ENCODE peak calls at places on chromosomes 4 and X, in four cellular contexts. B is IMR-90, A is K562, E is right lobe of liver. N is an unnamed sample.

GRCh38 chr4:144355809-144356757 is 215.6 kb upstream of the GYPA start:
- DNase-seq in B (peak; percentile 78), A (no peak), E (no peak), N (no peak)

GRCh38 chrX:16838202-16839066 is 31.7 kb downstream of the RBBP7 start:
- DNase-seq in E (peak; percentile 72), A (no peak), B (peak; percentile 80), N (no peak)

GRCh38 chrX:152926923-152927322 is 29.1 kb downstream of the ZNF185 start:
- DNase-seq in B (peak; percentile 10), A (no peak), E (no peak), N (no peak)

GRCh38 chr4:52198356-52198755 is 147.3 kb downstream of the SPATA18 start:
- DNase-seq in E (no peak), B (no peak), A (no peak), N (no peak)

GRCh38 chrX:39603291-39603690 is 494.5 kb downstream of the BCOR start:
- DNase-seq in E (no peak), A (no peak), B (no peak), N (no peak)

GRCh38 chrX:34275710-34276109 is 143.6 kb upstream of the FAM47A start:
- DNase-seq in E (no peak), A (no peak), B (no peak), N (no peak)

GRCh38 chrX:11380187-11380586 is 87.0 kb downstream of the AMELX start:
- DNase-seq in B (no peak), A (no peak), E (no peak), N (no peak)

GRCh38 chrX:129760155-129760554 is 19.6 kb upstream of the SASH3 start:
- DNase-seq in A (no peak), E (no peak), B (no peak), N (no peak)

GRCh38 chr4:38223306-38223705 is 263.1 kb downstream of the PTTG2 start:
- DNase-seq in B (no peak), A (no peak), E (no peak), N (no peak)

GRCh38 chr4:74805601-74806000 is 11.3 kb upstream of the BTC start:
- DNase-seq in E (no peak), A (no peak), B (peak; percentile 66), N (no peak)

GRCh38 chrX:11375614-11376119 is 82.5 kb downstream of the AMELX start:
- DNase-seq in E (no peak), B (no peak), A (peak; percentile 45), N (no peak)

GRCh38 chrX:47751670-47752069 is 85.0 kb upstream of the ZNF81 start:
- DNase-seq in B (no peak), A (peak; percentile 27), E (peak; percentile 46), N (no peak)

GRCh38 chr4:77849278-77849965 is 13.2 kb upstream of the MRPL1 start:
- DNase-seq in B (no peak), E (no peak), A (no peak), N (no peak)

GRCh38 chrX:42276982-42277690 is 353.8 kb upstream of the CASK start:
- DNase-seq in A (no peak), E (no peak), B (no peak), N (no peak)

DNA sequence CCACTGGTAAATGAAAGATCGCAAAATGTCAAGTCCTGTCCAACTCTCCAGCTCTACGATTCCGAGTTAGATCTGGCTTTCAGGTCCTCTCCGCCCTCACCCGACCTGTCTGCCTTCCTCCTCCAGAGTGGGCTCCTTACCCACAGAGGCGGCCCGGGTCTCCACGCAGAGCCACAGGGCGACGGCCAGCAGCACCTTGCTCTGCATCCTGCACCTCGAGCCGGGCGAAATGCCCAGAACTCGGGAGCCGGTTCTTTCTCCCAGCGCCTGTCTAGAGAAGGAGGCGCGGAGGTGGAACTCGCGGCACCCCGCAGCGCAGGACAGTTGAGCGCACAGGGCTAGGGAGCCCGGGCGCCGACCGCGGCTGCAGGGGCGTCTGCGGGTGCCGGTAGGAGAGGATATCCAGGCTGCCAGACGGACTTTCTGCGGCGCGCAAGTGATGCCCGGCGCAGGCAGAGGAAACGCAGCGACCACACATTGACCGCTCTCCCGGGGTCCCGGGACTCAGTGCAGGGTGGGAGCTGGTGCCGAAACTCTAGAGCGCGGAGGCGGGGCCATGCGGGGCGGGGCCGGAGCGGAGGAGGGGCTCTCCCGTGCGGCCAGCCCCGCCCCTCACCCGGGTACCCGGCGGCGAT is at the start of gene KDR:
- DNase-seq in A (peak; percentile 15), E (peak; percentile 65), B (no peak), N (no peak)
- TF ChIP-seq POLR2A in A (no peak), E (peak; percentile 50), B (no peak), N (no peak)

GRCh38 chrX:32408389-32408788 is 803.0 kb downstream of the DMD start:
- DNase-seq in E (no peak), A (no peak), B (no peak), N (no peak)
- TF ChIP-seq CTCF in E (peak; percentile 19), A (no peak), B (peak; percentile 13), N (no peak)

GRCh38 chr4:35539404-35540055 is 704.8 kb downstream of the ARAP2 start:
- DNase-seq in E (no peak), B (no peak), A (no peak), N (no peak)
- H3K36me3 ChIP-seq in E (no peaks in the 10 kb centered on the region), B (no peaks in the 10 kb centered on the region), A (no peaks in the 10 kb centered on the region), N (no peaks in the 10 kb centered on the region)

GRCh38 chr4:153728660-153729059 is 31.2 kb downstream of the RNF175 start:
- DNase-seq in B (no peak), E (no peak), A (no peak), N (no peak)

GRCh38 chr4:153729901-153730300 is 29.9 kb downstream of the RNF175 start:
- DNase-seq in E (no peak), A (no peak), B (no peak), N (no peak)

GRCh38 chr4:153731239-153731638 is 28.6 kb downstream of the RNF175 start:
- DNase-seq in A (no peak), B (peak; percentile 64), E (no peak), N (no peak)

GRCh38 chr4:153735901-153736461 is 23.8 kb downstream of the RNF175 start:
- DNase-seq in A (no peak), B (no peak), E (no peak), N (no peak)

GRCh38 chr4:153733751-153734448 is 25.9 kb downstream of the RNF175 start:
- DNase-seq in E (no peak), B (no peak), A (no peak), N (no peak)
- TF ChIP-seq POLR2A in E (no peak), B (no peak), A (no peak), N (no peak)

GRCh38 chr4:135371137-135371536 is 1169.5 kb upstream of the PABPC4L start:
- DNase-seq in B (no peak), A (no peak), E (no peak), N (no peak)
- TF ChIP-seq CTCF in B (no peak), A (no peak), E (no peak), N (no peak)

DNA sequence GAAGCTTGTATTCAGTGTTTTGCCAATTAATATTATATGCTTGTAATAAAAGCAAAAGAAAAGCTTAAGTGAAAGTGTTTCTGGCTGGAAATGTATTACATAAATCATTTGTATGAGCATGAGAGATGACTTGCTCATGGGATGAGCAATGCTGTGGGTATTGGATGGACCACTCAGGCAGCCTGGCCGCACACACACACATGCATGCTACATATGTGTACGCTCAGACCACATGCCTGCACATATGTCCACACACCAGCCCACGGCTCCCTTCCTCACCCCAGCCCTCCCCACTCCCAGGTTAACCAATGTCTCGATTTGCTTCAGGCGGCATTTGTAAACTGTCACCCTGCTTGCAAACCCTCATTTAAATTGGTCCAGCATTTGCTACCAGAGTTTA is 55.9 kb downstream of the CPLX1 start:
- DNase-seq in B (peak; percentile 38), E (no peak), A (no peak), N (no peak)
- H3K36me3 ChIP-seq in B (peaks cover 58% of the 10 kb centered on the region), E (peaks cover 33% of the 10 kb centered on the region), A (peaks cover 85% of the 10 kb centered on the region), N (peaks cover 18% of the 10 kb centered on the region)

GRCh38 chr4:87930629-87931028 is 44.9 kb upstream of the SPP1 start:
- DNase-seq in B (no peak), E (no peak), A (no peak), N (no peak)
- TF ChIP-seq POLR2A in B (no peak), E (no peak), A (no peak), N (no peak)

GRCh38 chr4:163556169-163556568 is 61.7 kb downstream of the TMA16 start:
- DNase-seq in E (no peak), A (no peak), B (peak; percentile 10), N (no peak)
- TF ChIP-seq CTCF in E (no peak), A (no peak), B (peak; percentile 34), N (no peak)

GRCh38 chr4:7811536-7812190 is 128.0 kb downstream of the AFAP1 start:
- DNase-seq in B (peak; percentile 95), E (no peak), A (no peak), N (no peak)
- H3K36me3 ChIP-seq in B (peaks cover 56% of the 10 kb centered on the region), E (no peaks in the 10 kb centered on the region), A (no peaks in the 10 kb centered on the region), N (no peaks in the 10 kb centered on the region)

GRCh38 chr4:55345980-55346850 is at the start of gene SRD5A3:
- DNase-seq in A (peak; percentile 89), B (peak; percentile 71), E (peak; percentile 89), N (peak; percentile 24)
- TF ChIP-seq POLR2A in A (peak; percentile 88), B (peak; percentile 72), E (peak; percentile 79), N (no peak)